ENCODE peak calls at places on chromosomes 4 and X, in ten cellular contexts. E, A, V, X, L, T, C, I, O and Q are unnamed samples.

GRCh38 chr4:89410687-89411086 is 103.1 kb upstream of the GPRIN3 start:
- DNase-seq in I (no peak), V (no peak), E (no peak), L (peak; percentile 75), O (no peak), A (no peak), T (no peak), X (peak; percentile 57), C (no peak), Q (no peak)

GRCh38 chr4:54754394-54754793 is 96.6 kb downstream of the KIT start:
- DNase-seq in E (no peak), L (no peak), A (no peak), T (no peak), X (peak; percentile 54), V (no peak), C (no peak), O (no peak), I (no peak), Q (no peak)

GRCh38 chr4:158016511-158016910 is 156.3 kb downstream of the GASK1B start:
- DNase-seq in O (no peak), A (no peak), E (no peak), X (peak; percentile 58), L (peak; percentile 15), C (no peak), V (no peak), I (no peak), T (no peak), Q (no peak)

GRCh38 chr4:85496933-85497332 is 22.0 kb downstream of the ARHGAP24 start:
- DNase-seq in A (no peak), I (no peak), V (no peak), E (no peak), T (no peak), C (no peak), L (peak; percentile 55), X (peak; percentile 81), O (no peak), Q (no peak)

GRCh38 chrX:102892103-102892502 is 45.0 kb upstream of the RAB40AL start:
- DNase-seq in C (no peak), E (no peak), A (no peak), T (no peak), O (no peak), X (no peak), V (no peak), I (no peak), L (no peak), Q (no peak)

GRCh38 chr4:140621161-140621560 is 52.4 kb upstream of the UCP1 start:
- DNase-seq in A (no peak), T (no peak), X (no peak), E (no peak), V (no peak), L (no peak), C (no peak), O (no peak), I (no peak), Q (no peak)

GRCh38 chr4:2843909-2844584 is 403 bp downstream of the ADD1 start:
- DNase-seq in A (peak; percentile 56), I (peak; percentile 31), X (peak; percentile 23), L (peak; percentile 56), O (no peak), C (peak; percentile 95), T (peak; percentile 60), V (no peak), E (peak; percentile 41), Q (no peak)

GRCh38 chrX:37349131-37350033 is at the start of gene PRRG1:
- DNase-seq in A (peak; percentile 72), X (peak; percentile 79), V (peak; percentile 67), O (peak; percentile 8), E (no peak), C (peak; percentile 81), L (peak; percentile 89), T (peak; percentile 67), I (peak; percentile 51), Q (peak; percentile 61)

GRCh38 chrX:72477787-72478186 is 94.9 kb downstream of the HDAC8 start:
- DNase-seq in L (no peak), I (no peak), T (no peak), X (peak; percentile 4), E (no peak), O (no peak), V (no peak), A (no peak), C (no peak), Q (no peak)

GRCh38 chrX:38426785-38427184 is 74.4 kb downstream of the OTC start:
- DNase-seq in X (no peak), I (no peak), L (peak; percentile 34), A (no peak), O (no peak), T (peak; percentile 15), V (no peak), E (peak; percentile 78), C (no peak), Q (no peak)

GRCh38 chr4:125979868-125980412 is 665.2 kb downstream of the FAT4 start:
- DNase-seq in L (no peak), A (no peak), O (no peak), E (no peak), T (peak; percentile 2), I (no peak), X (peak; percentile 1), V (no peak), C (no peak), Q (no peak)

GRCh38 chr4:41647368-41647767 is 101.2 kb downstream of the PHOX2B start:
- DNase-seq in O (no peak), A (no peak), V (no peak), C (no peak), E (no peak), X (no peak), I (no peak), T (no peak), L (no peak), Q (no peak)

GRCh38 chrX:2343413-2343812 is 157.4 kb downstream of the DHRSX start:
- DNase-seq in A (no peak), O (no peak), I (no peak), X (no peak), L (no peak), C (no peak), V (no peak), T (no peak), E (no peak), Q (no peak)

GRCh38 chrX:50905334-50905733 is 5.2 kb upstream of the BMP15 start:
- DNase-seq in O (peak; percentile 3), A (no peak), T (peak; percentile 31), L (no peak), V (peak; percentile 4), E (peak; percentile 24), C (no peak), X (no peak), I (no peak), Q (no peak)

GRCh38 chrX:155632424-155633100 is 19.8 kb upstream of the TMLHE start:
- DNase-seq in V (no peak), O (no peak), X (no peak), E (peak; percentile 41), C (no peak), I (no peak), A (no peak), L (peak; percentile 2), T (peak; percentile 7), Q (no peak)

GRCh38 chrX:102599950-102600579 is 750 bp downstream of the ARMCX5 start:
- DNase-seq in O (no peak), E (no peak), X (peak; percentile 32), V (no peak), L (peak; percentile 43), C (no peak), I (no peak), A (peak; percentile 4), T (no peak), Q (no peak)

GRCh38 chr4:1246901-1247810 is 1.8 kb downstream of the CTBP1 start:
- DNase-seq in V (no peak), I (no peak), C (peak; percentile 43), O (peak; percentile 43), E (peak; percentile 41), X (no peak), T (peak; percentile 73), L (peak; percentile 52), A (peak; percentile 35), Q (no peak)

GRCh38 chr4:39568805-39569204 is 41.6 kb upstream of the UGDH start:
- DNase-seq in V (no peak), O (no peak), A (no peak), X (no peak), L (no peak), T (peak; percentile 18), E (peak; percentile 29), I (no peak), C (no peak), Q (no peak)

GRCh38 chr4:20428410-20429160 is 176.9 kb downstream of the SLIT2 start:
- DNase-seq in L (peak; percentile 12), E (no peak), I (no peak), C (no peak), T (peak; percentile 26), X (no peak), V (no peak), A (no peak), O (no peak), Q (no peak)

GRCh38 chr4:10082459-10083272 is 33.9 kb downstream of the WDR1 start:
- DNase-seq in X (no peak), L (no peak), I (no peak), A (no peak), O (no peak), C (no peak), E (no peak), T (no peak), V (no peak), Q (no peak)

GRCh38 chrX:2311483-2311882 is 189.3 kb downstream of the DHRSX start:
- DNase-seq in O (no peak), L (peak; percentile 19), I (no peak), X (no peak), E (no peak), A (peak; percentile 51), C (peak; percentile 53), V (no peak), T (no peak), Q (no peak)

GRCh38 chr4:87499415-87500106 is 29.6 kb downstream of the SPARCL1 start:
- DNase-seq in X (no peak), C (no peak), A (no peak), T (no peak), V (no peak), L (no peak), I (no peak), O (no peak), E (no peak), Q (no peak)

GRCh38 chrX:10039821-10040793 is 72.9 kb downstream of the CLDN34 start:
- DNase-seq in V (peak; percentile 41), L (no peak), I (no peak), T (no peak), O (no peak), C (no peak), E (no peak), X (peak; percentile 60), A (no peak), Q (no peak)

GRCh38 chr4:106583567-106583966 is 215.0 kb upstream of the GIMD1 start:
- DNase-seq in L (peak; percentile 49), T (peak; percentile 67), C (no peak), V (no peak), A (no peak), I (peak; percentile 29), O (no peak), E (no peak), X (peak; percentile 98), Q (peak; percentile 22)

GRCh38 chr4:14264437-14264836 is 636.9 kb upstream of the BOD1L1 start:
- DNase-seq in X (no peak), T (peak; percentile 11), L (no peak), C (no peak), E (no peak), V (no peak), A (peak; percentile 20), O (no peak), I (no peak), Q (no peak)

GRCh38 chr4:13542577-13543042 is 1.7 kb downstream of the NKX3-2 start:
- DNase-seq in A (no peak), E (no peak), T (no peak), L (no peak), V (no peak), X (no peak), I (no peak), O (peak; percentile 10), C (no peak), Q (no peak)

GRCh38 chrX:110450050-110450449 is 91.4 kb downstream of the RTL9 start:
- DNase-seq in C (peak; percentile 89), A (peak; percentile 63), I (peak; percentile 9), O (peak; percentile 60), L (peak; percentile 90), X (peak; percentile 61), T (peak; percentile 64), E (peak; percentile 72), V (peak; percentile 42), Q (peak; percentile 29)

GRCh38 chrX:139203681-139204575 is 326.6 kb upstream of the F9 start:
- DNase-seq in T (no peak), L (peak; percentile 61), O (peak; percentile 4), C (peak; percentile 58), X (peak; percentile 27), E (peak; percentile 59), A (no peak), I (no peak), V (no peak), Q (no peak)